ENCODE peak calls at places on chromosomes 7 and 10, in nine cellular contexts. A, L, G, R, E, Z, B, V and M are unnamed samples.

GRCh38 chr7:134460000-134460399 is 1.1 kb upstream of the AKR1B1 start:
- DNase-seq in B (no peak), L (no peak), G (no peak), A (no peak), V (no peak), Z (no peak), E (no peak), R (no peak), M (peak; percentile 12)

GRCh38 chr10:24518411-24518810 is 205.3 kb downstream of the ARHGAP21 start:
- DNase-seq in V (no peak), E (no peak), R (no peak), A (no peak), G (no peak), B (no peak), Z (no peak), L (no peak), M (no peak)

GRCh38 chr7:37046680-37047079 is 322.4 kb upstream of the AOAH start:
- DNase-seq in L (no peak), Z (no peak), A (no peak), E (no peak), B (no peak), R (no peak), V (no peak), G (no peak), M (no peak)

GRCh38 chr7:1664711-1665591 is 5.1 kb upstream of the ELFN1 start:
- DNase-seq in L (no peak), A (peak; percentile 63), E (peak; percentile 87), B (peak; percentile 60), V (peak; percentile 92), Z (peak; percentile 18), G (peak; percentile 56), R (no peak), M (peak; percentile 40)

GRCh38 chr7:46494026-46494425 is 573.0 kb upstream of the IGFBP3 start:
- DNase-seq in L (no peak), A (no peak), E (no peak), B (no peak), V (no peak), G (no peak), Z (no peak), R (no peak), M (no peak)

GRCh38 chr10:91313761-91314520 is 93.5 kb downstream of the PCGF5 start:
- DNase-seq in R (no peak), V (no peak), G (no peak), E (no peak), A (no peak), L (no peak), Z (no peak), B (no peak), M (no peak)

GRCh38 chr10:132554991-132555647 is 17.5 kb downstream of the INPP5A start:
- DNase-seq in Z (no peak), R (no peak), E (no peak), A (peak; percentile 57), V (no peak), B (peak; percentile 52), G (peak; percentile 79), L (no peak), M (no peak)

GRCh38 chr7:17097668-17098297 is 200.7 kb upstream of the AHR start:
- DNase-seq in E (no peak), G (no peak), A (no peak), B (no peak), V (no peak), Z (no peak), R (no peak), L (no peak), M (peak; percentile 5)

GRCh38 chr7:107579881-107580715 is at the start of gene BCAP29:
- DNase-seq in B (peak; percentile 74), A (peak; percentile 85), Z (peak; percentile 38), L (peak; percentile 92), E (peak; percentile 85), R (no peak), G (peak; percentile 84), V (peak; percentile 91), M (peak; percentile 79)

GRCh38 chr7:11831727-11832495 is at the start of gene THSD7A:
- DNase-seq in B (peak; percentile 54), A (peak; percentile 31), G (peak; percentile 64), V (peak; percentile 78), Z (no peak), R (no peak), L (no peak), E (peak; percentile 65), M (peak; percentile 60)

GRCh38 chr10:111114931-111115500 is 38.2 kb downstream of the ADRA2A start:
- DNase-seq in Z (no peak), B (no peak), V (no peak), R (no peak), E (no peak), G (no peak), L (no peak), A (no peak), M (no peak)

GRCh38 chr7:36794689-36795088 is 70.4 kb upstream of the AOAH start:
- DNase-seq in Z (no peak), B (no peak), A (no peak), L (peak; percentile 37), V (no peak), R (no peak), G (no peak), E (peak; percentile 11), M (no peak)

GRCh38 chr7:108613147-108613948 is 43.7 kb downstream of the DNAJB9 start:
- DNase-seq in V (peak; percentile 62), R (peak; percentile 25), G (no peak), L (no peak), A (no peak), B (no peak), Z (peak; percentile 33), E (no peak), M (no peak)

GRCh38 chr10:125316436-125316835 is 156.1 kb upstream of the CTBP2 start:
- DNase-seq in R (no peak), G (no peak), V (no peak), E (no peak), A (no peak), Z (no peak), B (no peak), L (no peak), M (no peak)

GRCh38 chr7:13908667-13909382 is 80.6 kb downstream of the ETV1 start:
- DNase-seq in E (no peak), B (no peak), L (no peak), V (peak; percentile 38), A (no peak), G (no peak), Z (peak; percentile 68), R (no peak), M (no peak)

GRCh38 chr10:11757820-11758463 is 15.8 kb downstream of the ECHDC3 start:
- DNase-seq in A (peak; percentile 83), G (peak; percentile 91), Z (peak; percentile 66), L (peak; percentile 95), B (peak; percentile 93), E (peak; percentile 79), V (peak; percentile 88), R (peak; percentile 36), M (peak; percentile 86)

GRCh38 chr7:23272275-23272674 is 25.7 kb downstream of the GPNMB start:
- DNase-seq in L (no peak), B (no peak), Z (no peak), A (no peak), R (no peak), G (no peak), V (no peak), E (no peak), M (no peak)

GRCh38 chr10:127908106-127908957 is 1.4 kb downstream of the PTPRE start:
- DNase-seq in L (peak; percentile 79), Z (peak; percentile 87), G (no peak), V (no peak), B (no peak), R (no peak), E (no peak), A (peak; percentile 57), M (peak; percentile 11)

GRCh38 chr10:76936182-76936581 is 701.4 kb downstream of the KCNMA1 start:
- DNase-seq in Z (no peak), E (no peak), A (no peak), R (no peak), B (no peak), L (no peak), V (no peak), G (no peak), M (no peak)

DNA sequence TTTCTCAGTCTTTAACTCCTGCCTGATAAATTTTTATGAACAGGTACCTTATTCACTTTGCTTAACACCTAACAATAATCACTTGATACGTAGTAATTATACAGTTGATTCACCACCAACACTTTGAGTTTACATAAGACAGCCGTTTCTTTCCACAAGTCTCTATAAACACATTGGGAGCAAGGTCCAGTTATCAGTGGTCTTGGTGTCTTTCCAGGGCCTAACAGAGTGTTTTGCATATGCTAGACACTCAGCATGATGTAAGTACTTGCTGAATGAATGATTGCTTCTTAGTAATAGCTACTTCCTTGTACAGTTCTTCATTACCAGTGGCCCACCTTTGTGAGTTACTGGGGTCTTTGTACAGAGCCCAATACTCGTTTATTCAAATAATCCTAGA is 6.4 kb downstream of the CLDN12 start:
- DNase-seq in Z (no peak), G (no peak), E (no peak), L (no peak), V (no peak), A (no peak), B (no peak), R (no peak), M (no peak)
- H3K36me3 ChIP-seq in Z (peaks cover 19% of the 10 kb centered on the region), G (peaks cover 46% of the 10 kb centered on the region), E (peaks cover 41% of the 10 kb centered on the region), L (peaks cover 34% of the 10 kb centered on the region), V (peaks cover 17% of the 10 kb centered on the region), A (peaks cover 80% of the 10 kb centered on the region), B (peaks cover 62% of the 10 kb centered on the region), R (peaks cover 11% of the 10 kb centered on the region), M (peaks cover 8% of the 10 kb centered on the region)

GRCh38 chr10:7287377-7287776 is 123.5 kb downstream of the SFMBT2 start:
- DNase-seq in E (no peak), A (no peak), B (no peak), V (no peak), L (no peak), Z (no peak), G (no peak), R (no peak), M (no peak)
- H3K36me3 ChIP-seq in E (no peaks in the 10 kb centered on the region), A (peaks cover 4% of the 10 kb centered on the region), B (no peaks in the 10 kb centered on the region), V (no peaks in the 10 kb centered on the region), L (no peaks in the 10 kb centered on the region), Z (no peaks in the 10 kb centered on the region), G (no peaks in the 10 kb centered on the region), R (no peaks in the 10 kb centered on the region), M (no peaks in the 10 kb centered on the region)

GRCh38 chr10:100248820-100249219 is 18.6 kb downstream of the CWF19L1 start:
- DNase-seq in E (no peak), B (no peak), L (no peak), Z (no peak), R (no peak), G (no peak), A (no peak), V (no peak), M (no peak)

GRCh38 chr10:100239851-100240250 is 10.5 kb upstream of the CHUK start:
- DNase-seq in B (no peak), G (no peak), A (no peak), E (no peak), L (no peak), R (no peak), Z (no peak), V (no peak), M (no peak)

GRCh38 chr10:100245484-100246220 is 16.3 kb upstream of the CHUK start:
- DNase-seq in G (no peak), R (no peak), Z (no peak), A (no peak), B (no peak), V (no peak), L (no peak), E (no peak), M (no peak)
- H3K36me3 ChIP-seq in G (peaks cover 100% of the 10 kb centered on the region), R (peaks cover 23% of the 10 kb centered on the region), Z (peaks cover 46% of the 10 kb centered on the region), A (peaks cover 100% of the 10 kb centered on the region), B (peaks cover 99% of the 10 kb centered on the region), V (no peaks in the 10 kb centered on the region), L (peaks cover 90% of the 10 kb centered on the region), E (peaks cover 68% of the 10 kb centered on the region), M (peaks cover 41% of the 10 kb centered on the region)

GRCh38 chr10:97454330-97455036 is 8.5 kb downstream of the ZDHHC16 start:
- DNase-seq in B (peak; percentile 55), Z (no peak), E (no peak), R (no peak), A (no peak), L (no peak), G (no peak), V (no peak), M (peak; percentile 61)
- H3K36me3 ChIP-seq in B (peaks cover 81% of the 10 kb centered on the region), Z (peaks cover 36% of the 10 kb centered on the region), E (peaks cover 86% of the 10 kb centered on the region), R (peaks cover 19% of the 10 kb centered on the region), A (peaks cover 75% of the 10 kb centered on the region), L (peaks cover 74% of the 10 kb centered on the region), G (peaks cover 76% of the 10 kb centered on the region), V (no peaks in the 10 kb centered on the region), M (peaks cover 28% of the 10 kb centered on the region)